ENCODE peak calls at places on chromosome 3, in four cellular contexts. One of them, this sample, is unnamed.

GRCh38 chr3:18369561-18370185 is 55.5 kb downstream of the SATB1 start:
- DNase-seq in fibroblast of the conjunctiva: no peak
- DNase-seq in mesothelial cell of epicardium: no peak
- DNase-seq in HEK293T: peak; percentile 10
- DNase-seq in this sample: no peak

GRCh38 chr3:155676252-155676981 is 68.5 kb downstream of the PLCH1 start:
- DNase-seq in HEK293T: peak; percentile 46
- DNase-seq in fibroblast of the conjunctiva: peak; percentile 6
- DNase-seq in mesothelial cell of epicardium: no peak
- DNase-seq in this sample: no peak

GRCh38 chr3:46293991-46294833 is 52.0 kb downstream of the CCR3 start:
- DNase-seq in HEK293T: no peak
- DNase-seq in mesothelial cell of epicardium: no peak
- DNase-seq in fibroblast of the conjunctiva: no peak
- DNase-seq in this sample: no peak

GRCh38 chr3:184229424-184230080 is at the start of gene VWA5B2:
- DNase-seq in HEK293T: peak; percentile 84
- DNase-seq in mesothelial cell of epicardium: peak; percentile 55
- DNase-seq in fibroblast of the conjunctiva: no peak
- DNase-seq in this sample: no peak

GRCh38 chr3:82000773-82001172 is 239.3 kb upstream of the GBE1 start:
- DNase-seq in fibroblast of the conjunctiva: no peak
- DNase-seq in HEK293T: no peak
- DNase-seq in mesothelial cell of epicardium: no peak
- DNase-seq in this sample: no peak

GRCh38 chr3:66830301-66830700 is 167.8 kb upstream of the KBTBD8 start:
- DNase-seq in HEK293T: no peak
- DNase-seq in fibroblast of the conjunctiva: no peak
- DNase-seq in mesothelial cell of epicardium: no peak
- DNase-seq in this sample: no peak

GRCh38 chr3:19146685-19147650 is 1.3 kb upstream of the KCNH8 start:
- DNase-seq in HEK293T: peak; percentile 61
- DNase-seq in fibroblast of the conjunctiva: no peak
- DNase-seq in mesothelial cell of epicardium: peak; percentile 71
- DNase-seq in this sample: peak; percentile 65

GRCh38 chr3:160130950-160131349 is 94.3 kb upstream of the C3orf80 start:
- DNase-seq in HEK293T: no peak
- DNase-seq in mesothelial cell of epicardium: no peak
- DNase-seq in fibroblast of the conjunctiva: peak; percentile 35
- DNase-seq in this sample: no peak

GRCh38 chr3:124787490-124788195 is 57.4 kb downstream of the UMPS start:
- DNase-seq in fibroblast of the conjunctiva: no peak
- DNase-seq in HEK293T: no peak
- DNase-seq in mesothelial cell of epicardium: no peak
- DNase-seq in this sample: no peak

This sample was measured in breast epithelium.